ENCODE peak calls at places on chromosomes 5 and 9, in ten cellular contexts. M is mammary epithelial cell, H is GM23248, Q is uterus, O is prostate gland, V is mesenchymal stem cell, D is BE2C, C is MM.1S, T is adrenal gland, X is neuronal stem cell. F is an unnamed sample. For H3K9me3 and H3K27me3, the result is how much of the 10 kb centered on the place peaks cover.

GRCh38 chr9:16976427-16976826 is 106.0 kb upstream of the BNC2 start:
- DNase-seq in M (no peak), X (no peak), O (no peak), V (no peak), C (no peak), Q (no peak), T (no peak), H (no peak), D (no peak), F (no peak)

GRCh38 chr5:150068961-150069618 is 17.3 kb downstream of the CSF1R start:
- DNase-seq in D (no peak), X (no peak), V (no peak), C (no peak), H (no peak), T (no peak), M (no peak), Q (no peak), O (no peak), F (no peak)

GRCh38 chr9:121725008-121725795 is 73.8 kb downstream of the DAB2IP start:
- DNase-seq in X (no peak), M (peak), C (no peak), D (peak), O (peak), T (peak), H (peak), V (peak), Q (peak), F (peak)

GRCh38 chr5:176447538-176447981 is 625 bp upstream of the FAF2 start:
- DNase-seq in D (peak), V (no peak), Q (no peak), O (peak), T (peak), C (peak), X (no peak), H (no peak), M (no peak), F (no peak)

GRCh38 chr5:176772271-176773210 is 37.8 kb upstream of the UNC5A start:
- DNase-seq in C (no peak), V (no peak), X (no peak), M (no peak), Q (no peak), H (no peak), T (no peak), O (no peak), D (no peak), F (no peak)

GRCh38 chr5:32583582-32584232 is 1.6 kb upstream of the SUB1 start:
- DNase-seq in T (no peak), M (peak), V (no peak), H (no peak), D (no peak), O (no peak), Q (no peak), C (peak), X (no peak), F (no peak)

GRCh38 chr9:129500166-129500862 is 120.6 kb downstream of the C9orf50 start:
- DNase-seq in H (peak), V (peak), T (no peak), M (no peak), Q (no peak), O (no peak), C (no peak), X (peak), D (peak), F (no peak)

GRCh38 chr9:123275381-123275780 is 7.0 kb upstream of the STRBP start:
- DNase-seq in C (no peak), H (no peak), O (no peak), V (no peak), D (no peak), M (no peak), Q (no peak), X (no peak), T (no peak), F (no peak)

DNA sequence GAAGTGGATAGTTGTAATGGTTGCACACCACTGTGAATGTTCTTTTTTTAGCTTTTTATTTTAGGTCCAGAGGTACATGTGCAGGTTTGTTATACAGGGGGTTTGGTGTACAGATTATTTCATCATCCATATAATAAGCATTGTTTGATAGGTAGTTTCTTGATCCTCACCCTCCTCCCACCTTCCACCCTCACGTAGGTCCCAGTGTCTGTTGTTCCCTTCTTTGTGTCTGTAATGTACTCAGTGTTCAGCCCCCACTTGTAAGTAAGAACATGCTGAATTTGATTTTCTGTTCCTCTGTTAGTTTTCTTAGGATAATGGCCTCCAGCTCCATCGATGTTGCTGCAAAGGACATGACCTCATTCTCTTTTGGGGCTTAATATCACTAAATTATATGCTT is 99.7 kb downstream of the HTR4 start:
- DNase-seq in O (no peak), V (no peak), T (no peak), D (no peak), Q (no peak), H (no peak), C (no peak), M (no peak), X (no peak), F (no peak)
- H3K4me3 ChIP-seq in O (no peak), V (no peak), T (no peak), D (no peak), Q (no peak), H (no peak), C (no peak), M (no peak), X (no peak), F (no peak)

GRCh38 chr5:66239034-66239433 is 94.9 kb downstream of the SREK1 start:
- DNase-seq in V (no peak), M (peak), X (no peak), T (no peak), D (no peak), Q (no peak), O (no peak), C (peak), H (no peak), F (no peak)
- H3K9me3 ChIP-seq in V (under half), M (under half), X (under half), T (under half), D (under half), Q (under half), O (under half), C (under half), H (under half), F (under half)

DNA sequence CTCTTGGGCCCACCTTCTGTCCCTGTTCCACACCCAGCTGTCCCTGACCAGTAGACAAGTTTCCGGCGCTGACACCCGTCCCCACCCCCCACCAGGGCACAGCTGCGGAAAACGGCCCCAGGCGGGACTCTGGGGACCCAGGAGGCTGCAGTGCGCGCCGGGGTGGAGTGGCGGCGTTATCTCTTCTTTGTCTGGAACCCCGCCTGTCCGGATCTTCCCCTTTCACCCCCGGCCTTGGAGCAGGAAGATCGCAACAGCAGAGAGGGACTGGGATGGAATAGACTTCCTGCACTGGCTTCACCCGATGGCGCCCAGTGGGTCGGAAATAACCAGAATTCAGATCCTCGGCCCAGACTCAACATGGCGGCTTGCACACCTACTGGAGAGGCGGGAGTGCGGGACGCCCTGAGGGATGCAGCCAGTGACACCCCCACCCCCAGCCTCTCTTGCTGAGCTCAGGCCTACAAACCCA is 4.7 kb downstream of the PAX5 start:
- DNase-seq in D (peak), X (no peak), H (no peak), C (no peak), V (no peak), O (no peak), T (no peak), M (no peak), Q (no peak), F (no peak)
- H3K27me3 ChIP-seq in D (under half), X (under half), H (half or more), C (half or more), V (half or more), O (half or more), T (half or more), M (half or more), Q (half or more), F (under half)

GRCh38 chr5:93010037-93010436 is 571.0 kb downstream of the NR2F1-AS1 start:
- DNase-seq in X (no peak), O (no peak), T (no peak), C (no peak), H (no peak), D (no peak), V (no peak), M (no peak), Q (no peak), F (no peak)
- H3K4me3 ChIP-seq in X (no peak), O (no peak), T (no peak), C (no peak), H (no peak), D (no peak), V (no peak), M (no peak), Q (no peak), F (no peak)

F was measured in MG63.